ENCODE peak calls at places on chromosomes 13 and 19, in eight cellular contexts. N is CD8-positive, alpha-beta memory T cell; L is T1000; C is lung microvascular endothelial cell; E is stimulated activated CD4-positive, alpha-beta T cell treated with anti-CD3 and anti-CD28 coated beads, Interleukin-2, amount 100 ng/mL, for 48 hours; R is omental fat pad; T is activated naive CD8-positive, alpha-beta T cell treated with anti-CD3 and anti-CD28 coated beads, Interleukin-2, amount 50 U/mL, for 16 hours; F is left colon. X is an unnamed sample.

GRCh38 chr13:48660356-48661076 is 6.8 kb downstream of the CYSLTR2 start:
- DNase-seq in N (no peak), L (no peak), C (no peak), E (no peak), R (no peak), T (no peak), F (no peak), X (no peak)

GRCh38 chr19:8321067-8321759 is at the start of the genes NDUFA7 and RPS28:
- DNase-seq in N (peak), L (peak), C (peak), E (peak), R (peak), T (peak), F (peak), X (peak)

GRCh38 chr13:49046534-49046933 is 70.8 kb downstream of the FNDC3A start:
- DNase-seq in N (no peak), L (no peak), C (no peak), E (no peak), R (no peak), T (no peak), F (no peak), X (no peak)

GRCh38 chr13:107069107-107069776 is 501.3 kb upstream of the ARGLU1 start:
- DNase-seq in N (no peak), L (no peak), C (no peak), E (no peak), R (no peak), T (no peak), F (no peak), X (no peak)

GRCh38 chr13:111668451-111668850 is 348.0 kb downstream of the TEX29 start:
- DNase-seq in N (no peak), L (no peak), C (no peak), E (no peak), R (no peak), T (no peak), F (no peak), X (no peak)

GRCh38 chr13:100566543-100566942 is 22.0 kb downstream of the GGACT start:
- DNase-seq in N (no peak), L (no peak), C (no peak), E (no peak), R (no peak), T (no peak), F (no peak), X (no peak)

GRCh38 chr19:41922585-41922984 is 5.7 kb downstream of the ERFL start:
- DNase-seq in N (no peak), L (no peak), C (no peak), E (no peak), R (no peak), T (no peak), F (no peak), X (no peak)

GRCh38 chr19:38849746-38850230 is at the start of gene HNRNPL:
- DNase-seq in N (no peak), L (peak), C (no peak), E (peak), R (peak), T (no peak), F (peak), X (peak)

GRCh38 chr13:51064753-51065152 is 46.3 kb downstream of the C13orf42 start:
- DNase-seq in N (no peak), L (no peak), C (no peak), E (no peak), R (no peak), T (no peak), F (no peak), X (no peak)

GRCh38 chr19:16627194-16627927 is 643 bp downstream of the MED26 start:
- DNase-seq in N (no peak), L (no peak), C (peak), E (no peak), R (no peak), T (no peak), F (peak), X (no peak)

GRCh38 chr13:42041684-42042035 is 6.8 kb upstream of the DGKH start:
- DNase-seq in N (no peak), L (no peak), C (peak), E (no peak), R (peak), T (no peak), F (peak), X (no peak)

GRCh38 chr19:917323-918151 is at the start of gene KISS1R:
- DNase-seq in N (no peak), L (peak), C (peak), E (peak), R (no peak), T (no peak), F (peak), X (no peak)

GRCh38 chr13:34357435-34358232 is 539.7 kb downstream of the RFC3 start:
- DNase-seq in N (no peak), L (peak), C (peak), E (no peak), R (no peak), T (no peak), F (no peak), X (no peak)

GRCh38 chr19:16076958-16077611 is 790 bp downstream of the TPM4 start:
- DNase-seq in N (no peak), L (no peak), C (peak), E (no peak), R (no peak), T (no peak), F (peak), X (no peak)

GRCh38 chr19:13797870-13798269 is 2.6 kb downstream of the ZSWIM4 start:
- DNase-seq in N (no peak), L (peak), C (peak), E (no peak), R (no peak), T (no peak), F (no peak), X (no peak)

GRCh38 chr19:43618921-43619261 is 538 bp downstream of the ZNF428 start:
- DNase-seq in N (no peak), L (no peak), C (peak), E (peak), R (no peak), T (no peak), F (no peak), X (no peak)

GRCh38 chr19:4662812-4663211 is 7.3 kb downstream of the MYDGF start:
- DNase-seq in N (no peak), L (no peak), C (no peak), E (no peak), R (no peak), T (no peak), F (no peak), X (no peak)

GRCh38 chr19:8922591-8922990 is 87.6 kb downstream of the MUC16 start:
- DNase-seq in N (no peak), L (no peak), C (no peak), E (no peak), R (no peak), T (no peak), F (no peak), X (no peak)

GRCh38 chr19:8526345-8527062 is 12.5 kb upstream of the ZNF414 start:
- DNase-seq in N (no peak), L (peak), C (peak), E (no peak), R (peak), T (no peak), F (peak), X (peak)

GRCh38 chr13:39787086-39787487 is 131.6 kb downstream of the COG6 start:
- DNase-seq in N (no peak), L (no peak), C (peak), E (no peak), R (no peak), T (no peak), F (no peak), X (no peak)

GRCh38 chr13:32330438-32330837 is 15.1 kb downstream of the BRCA2 start:
- DNase-seq in N (no peak), L (no peak), C (peak), E (no peak), R (no peak), T (no peak), F (no peak), X (no peak)

GRCh38 chr13:60627071-60627686 is 230.2 kb downstream of the TDRD3 start:
- DNase-seq in N (no peak), L (no peak), C (peak), E (no peak), R (no peak), T (no peak), F (no peak), X (no peak)

GRCh38 chr19:39408392-39409206 is 2.0 kb downstream of the ZFP36 start:
- DNase-seq in N (peak), L (no peak), C (peak), E (no peak), R (no peak), T (no peak), F (no peak), X (no peak)